ENCODE peak calls at places on chromosome 16, in six cellular contexts. O is RCC 7860, C is thoracic aorta, W is nucleus accumbens, L is adipocyte, Z is T-helper 1 cell. D is an unnamed sample.

GRCh38 chr16:73066927-73067670 is 19.2 kb upstream of the ZFHX3 start:
- DNase-seq in O (no peak), C (no peak), W (no peak), L (no peak), Z (no peak), D (no peak)

GRCh38 chr16:533391-534088 is 6.0 kb downstream of the CAPN15 start:
- DNase-seq in O (no peak), C (no peak), W (no peak), L (no peak), Z (no peak), D (no peak)

GRCh38 chr16:67407176-67407787 is 9.0 kb downstream of the ZDHHC1 start:
- DNase-seq in O (no peak), C (no peak), W (no peak), L (peak; percentile 55), Z (no peak), D (no peak)

GRCh38 chr16:54342001-54342776 is 55.6 kb upstream of the IRX3 start:
- DNase-seq in O (no peak), C (no peak), W (no peak), L (peak; percentile 75), Z (no peak), D (no peak)

GRCh38 chr16:25143898-25144297 is 32.4 kb downstream of the LCMT1 start:
- DNase-seq in O (no peak), C (no peak), W (no peak), L (no peak), Z (no peak), D (no peak)

GRCh38 chr16:15482748-15483118 is 48.3 kb downstream of the BMERB1 start:
- DNase-seq in O (no peak), C (no peak), W (no peak), L (no peak), Z (no peak), D (no peak)

GRCh38 chr16:83971165-83972130 is 3.4 kb downstream of the NECAB2 start:
- DNase-seq in O (no peak), C (no peak), W (no peak), L (no peak), Z (no peak), D (no peak)

GRCh38 chr16:11254913-11255736 is 879 bp downstream of the SOCS1 start:
- DNase-seq in O (no peak), C (no peak), W (no peak), L (peak; percentile 63), Z (peak; percentile 79), D (peak; percentile 55)

GRCh38 chr16:11179569-11179968 is 76.4 kb downstream of the SOCS1 start:
- DNase-seq in O (no peak), C (no peak), W (no peak), L (no peak), Z (no peak), D (no peak)